ENCODE peak calls at places on chromosomes 7 and 10, in four cellular contexts. I is mesendoderm, K is NCI-H1048, E is erythroblast. M is an unnamed sample.

GRCh38 chr10:48604408-48605263 is at the start of gene ARHGAP22:
- DNase-seq in E (peak), I (no peak), K (no peak), M (no peak)

GRCh38 chr10:92552310-92552709 is 21.6 kb downstream of the IDE start:
- DNase-seq in K (no peak), E (no peak), I (no peak), M (no peak)

GRCh38 chr7:50534690-50535290 is 30.4 kb downstream of the DDC start:
- DNase-seq in K (no peak), I (peak), E (peak), M (no peak)

GRCh38 chr7:64312826-64313225 is 935 bp upstream of the ZNF736 start:
- DNase-seq in K (no peak), E (no peak), I (no peak), M (no peak)

GRCh38 chr7:149245244-149245643 is 5.8 kb downstream of the ZNF212 start:
- DNase-seq in I (no peak), K (no peak), E (no peak), M (no peak)

GRCh38 chr10:4344544-4344994 is 481.4 kb upstream of the AKR1E2 start:
- DNase-seq in E (no peak), K (no peak), I (peak), M (no peak)

GRCh38 chr7:44705434-44705833 is 43.2 kb upstream of the ZMIZ2 start:
- DNase-seq in K (no peak), E (peak), I (no peak), M (no peak)

GRCh38 chr7:152336754-152337368 is 98.9 kb downstream of the KMT2C start:
- DNase-seq in E (peak), I (peak), K (no peak), M (peak)

GRCh38 chr7:105790996-105791395 is 85.4 kb downstream of the ATXN7L1 start:
- DNase-seq in I (no peak), E (no peak), K (no peak), M (no peak)

GRCh38 chr7:132354527-132354926 is 221.7 kb downstream of the PLXNA4 start:
- DNase-seq in E (no peak), K (no peak), I (no peak), M (no peak)

GRCh38 chr10:49164587-49165188 is 23.5 kb downstream of the TMEM273 start:
- DNase-seq in E (peak), K (no peak), I (peak), M (no peak)

GRCh38 chr10:5469353-5470061 is 29.9 kb downstream of the CALML5 start:
- DNase-seq in E (no peak), I (no peak), K (no peak), M (no peak)

GRCh38 chr10:65798133-65798532 is 1127.7 kb upstream of the LRRTM3 start:
- DNase-seq in K (no peak), I (no peak), E (no peak), M (no peak)

GRCh38 chr10:59098387-59098786 is 78.1 kb upstream of the PHYHIPL start:
- DNase-seq in E (no peak), I (no peak), K (no peak), M (no peak)

GRCh38 chr7:117123311-117123926 is 170.1 kb downstream of the ST7 start:
- DNase-seq in E (peak), K (no peak), I (no peak), M (no peak)

GRCh38 chr10:64041185-64041988 is 520.2 kb downstream of the REEP3 start:
- DNase-seq in K (peak), I (peak), E (peak), M (peak)

GRCh38 chr7:80135306-80136104 is 874 bp downstream of the GNAI1 start:
- DNase-seq in I (peak), K (no peak), E (peak), M (no peak)

GRCh38 chr7:28407643-28408042 is 4.7 kb upstream of the CREB5 start:
- DNase-seq in K (no peak), E (peak), I (no peak), M (no peak)

GRCh38 chr7:7177044-7177517 is 5.3 kb upstream of the C1GALT1 start:
- DNase-seq in K (no peak), E (no peak), I (peak), M (no peak)

GRCh38 chr7:48158404-48158803 is 12.9 kb upstream of the ABCA13 start:
- DNase-seq in E (no peak), I (no peak), K (no peak), M (no peak)

GRCh38 chr7:92417913-92418312 is 29.4 kb upstream of the GATAD1 start:
- DNase-seq in K (no peak), E (no peak), I (peak), M (no peak)

GRCh38 chr10:123301077-123301875 is 147.1 kb downstream of the BUB3 start:
- DNase-seq in I (peak), K (no peak), E (no peak), M (no peak)

GRCh38 chr10:74238031-74238431 is 87.0 kb downstream of the ADK start:
- DNase-seq in K (no peak), E (no peak), I (no peak), M (no peak)

GRCh38 chr10:8456386-8456785 is 401.9 kb downstream of the GATA3 start:
- DNase-seq in I (no peak), K (no peak), E (no peak), M (no peak)

GRCh38 chr7:19754521-19755116 is 18.8 kb downstream of the TMEM196 start:
- DNase-seq in I (peak), E (peak), K (peak), M (peak)

GRCh38 chr7:1742555-1743303 is 72.7 kb downstream of the ELFN1 start:
- DNase-seq in I (no peak), E (peak), K (no peak), M (peak)

GRCh38 chr7:46934198-46934825 is 647.6 kb downstream of the TNS3 start:
- DNase-seq in I (no peak), K (no peak), E (no peak), M (no peak)

GRCh38 chr10:32077896-32078295 is 21.7 kb upstream of the KIF5B start:
- DNase-seq in I (peak), E (no peak), K (no peak), M (no peak)

GRCh38 chr7:77995717-77996116 is 197.1 kb downstream of the PHTF2 start:
- DNase-seq in K (no peak), E (no peak), I (peak), M (no peak)

GRCh38 chr7:3191545-3191944 is 109.5 kb upstream of the SDK1 start:
- DNase-seq in K (no peak), I (no peak), E (no peak), M (no peak)

GRCh38 chr7:67343566-67343965 is 346.9 kb downstream of the TYW1 start:
- DNase-seq in I (no peak), K (no peak), E (no peak), M (no peak)

GRCh38 chr7:45657136-45657889 is 83.1 kb downstream of the ADCY1 start:
- DNase-seq in E (no peak), I (no peak), K (no peak), M (no peak)

GRCh38 chr7:106365252-106366005 is 80.6 kb upstream of the NAMPT start:
- DNase-seq in I (no peak), K (no peak), E (peak), M (no peak)

GRCh38 chr7:99365318-99366141 is 9.0 kb upstream of the ARPC1B start:
- DNase-seq in K (no peak), I (peak), E (peak), M (peak)

M was measured in CD4-positive, alpha-beta memory T cell.